ENCODE peak calls at places on chromosomes 11 and 22, in eight cellular contexts. One of them, this sample, is unnamed.

GRCh38 chr11:34531663-34532062 is 18.1 kb upstream of the ELF5 start:
- DNase-seq in sciatic nerve: no peak
- DNase-seq in COR-L47: no peak
- DNase-seq in NCI-H460: no peak
- DNase-seq in H9: no peak
- DNase-seq in stimulated activated CD8-positive, alpha-beta memory T cell treated with anti-CD3 and anti-CD28 coated beads, Interleukin-4, amount 100 ng/mL, for 1 hour: no peak
- DNase-seq in fibroblast of lung: no peak
- DNase-seq in esophagus squamous epithelium: no peak
- DNase-seq in this sample: no peak

GRCh38 chr11:108012139-108012725 is 3.5 kb downstream of the CUL5 start:
- DNase-seq in sciatic nerve: no peak
- DNase-seq in COR-L47: no peak
- DNase-seq in NCI-H460: no peak
- DNase-seq in H9: no peak
- DNase-seq in stimulated activated CD8-positive, alpha-beta memory T cell treated with anti-CD3 and anti-CD28 coated beads, Interleukin-4, amount 100 ng/mL, for 1 hour: no peak
- DNase-seq in fibroblast of lung: no peak
- DNase-seq in esophagus squamous epithelium: no peak
- DNase-seq in this sample: no peak

GRCh38 chr11:33197915-33198727 is 36.8 kb upstream of the CSTF3 start:
- DNase-seq in sciatic nerve: no peak
- DNase-seq in COR-L47: no peak
- DNase-seq in NCI-H460: no peak
- DNase-seq in H9: no peak
- DNase-seq in stimulated activated CD8-positive, alpha-beta memory T cell treated with anti-CD3 and anti-CD28 coated beads, Interleukin-4, amount 100 ng/mL, for 1 hour: no peak
- DNase-seq in fibroblast of lung: no peak
- DNase-seq in esophagus squamous epithelium: no peak
- DNase-seq in this sample: peak

GRCh38 chr11:16604784-16605439 is 133.5 kb upstream of the C11orf58 start:
- DNase-seq in sciatic nerve: peak
- DNase-seq in COR-L47: no peak
- DNase-seq in NCI-H460: no peak
- DNase-seq in H9: peak
- DNase-seq in stimulated activated CD8-positive, alpha-beta memory T cell treated with anti-CD3 and anti-CD28 coated beads, Interleukin-4, amount 100 ng/mL, for 1 hour: no peak
- DNase-seq in fibroblast of lung: peak
- DNase-seq in esophagus squamous epithelium: no peak
- DNase-seq in this sample: peak

GRCh38 chr22:49638001-49638400 is 189.7 kb downstream of the BRD1 start:
- DNase-seq in sciatic nerve: no peak
- DNase-seq in COR-L47: no peak
- DNase-seq in NCI-H460: no peak
- DNase-seq in H9: no peak
- DNase-seq in stimulated activated CD8-positive, alpha-beta memory T cell treated with anti-CD3 and anti-CD28 coated beads, Interleukin-4, amount 100 ng/mL, for 1 hour: no peak
- DNase-seq in fibroblast of lung: no peak
- DNase-seq in esophagus squamous epithelium: no peak
- DNase-seq in this sample: no peak

GRCh38 chr11:78181155-78181554 is 7.3 kb downstream of the KCTD21 start:
- DNase-seq in sciatic nerve: no peak
- DNase-seq in COR-L47: no peak
- DNase-seq in NCI-H460: no peak
- DNase-seq in H9: no peak
- DNase-seq in stimulated activated CD8-positive, alpha-beta memory T cell treated with anti-CD3 and anti-CD28 coated beads, Interleukin-4, amount 100 ng/mL, for 1 hour: no peak
- DNase-seq in fibroblast of lung: no peak
- DNase-seq in esophagus squamous epithelium: no peak
- DNase-seq in this sample: no peak

GRCh38 chr22:50208939-50209892 is 8.4 kb downstream of the SELENOO start:
- DNase-seq in sciatic nerve: peak
- DNase-seq in COR-L47: no peak
- DNase-seq in NCI-H460: no peak
- DNase-seq in H9: no peak
- DNase-seq in stimulated activated CD8-positive, alpha-beta memory T cell treated with anti-CD3 and anti-CD28 coated beads, Interleukin-4, amount 100 ng/mL, for 1 hour: no peak
- DNase-seq in fibroblast of lung: no peak
- DNase-seq in esophagus squamous epithelium: no peak
- DNase-seq in this sample: no peak

GRCh38 chr22:49934891-49935557 is 16.6 kb downstream of the CRELD2 start:
- DNase-seq in sciatic nerve: peak
- DNase-seq in COR-L47: peak
- DNase-seq in NCI-H460: peak
- DNase-seq in H9: peak
- DNase-seq in stimulated activated CD8-positive, alpha-beta memory T cell treated with anti-CD3 and anti-CD28 coated beads, Interleukin-4, amount 100 ng/mL, for 1 hour: peak
- DNase-seq in fibroblast of lung: peak
- DNase-seq in esophagus squamous epithelium: no peak
- DNase-seq in this sample: no peak

GRCh38 chr22:34379825-34380224 is 459.5 kb upstream of the LARGE1 start:
- DNase-seq in sciatic nerve: no peak
- DNase-seq in COR-L47: no peak
- DNase-seq in NCI-H460: no peak
- DNase-seq in H9: no peak
- DNase-seq in stimulated activated CD8-positive, alpha-beta memory T cell treated with anti-CD3 and anti-CD28 coated beads, Interleukin-4, amount 100 ng/mL, for 1 hour: no peak
- DNase-seq in fibroblast of lung: no peak
- DNase-seq in esophagus squamous epithelium: no peak
- DNase-seq in this sample: no peak

GRCh38 chr22:42091446-42091764 is 833 bp upstream of the NDUFA6 start:
- DNase-seq in sciatic nerve: no peak
- DNase-seq in COR-L47: no peak
- DNase-seq in NCI-H460: no peak
- DNase-seq in H9: no peak
- DNase-seq in stimulated activated CD8-positive, alpha-beta memory T cell treated with anti-CD3 and anti-CD28 coated beads, Interleukin-4, amount 100 ng/mL, for 1 hour: no peak
- DNase-seq in fibroblast of lung: no peak
- DNase-seq in esophagus squamous epithelium: no peak
- DNase-seq in this sample: no peak

GRCh38 chr11:116059909-116060308 is 555.7 kb upstream of the CADM1 start:
- DNase-seq in sciatic nerve: no peak
- DNase-seq in COR-L47: no peak
- DNase-seq in NCI-H460: no peak
- DNase-seq in H9: no peak
- DNase-seq in stimulated activated CD8-positive, alpha-beta memory T cell treated with anti-CD3 and anti-CD28 coated beads, Interleukin-4, amount 100 ng/mL, for 1 hour: no peak
- DNase-seq in fibroblast of lung: no peak
- DNase-seq in esophagus squamous epithelium: no peak
- DNase-seq in this sample: no peak

GRCh38 chr11:96204721-96205459 is 138.1 kb downstream of the MAML2 start:
- DNase-seq in sciatic nerve: no peak
- DNase-seq in COR-L47: peak
- DNase-seq in NCI-H460: no peak
- DNase-seq in H9: no peak
- DNase-seq in stimulated activated CD8-positive, alpha-beta memory T cell treated with anti-CD3 and anti-CD28 coated beads, Interleukin-4, amount 100 ng/mL, for 1 hour: no peak
- DNase-seq in fibroblast of lung: no peak
- DNase-seq in esophagus squamous epithelium: no peak
- DNase-seq in this sample: no peak

GRCh38 chr11:108278546-108278945 is 55.7 kb downstream of the ATM start:
- DNase-seq in sciatic nerve: no peak
- DNase-seq in COR-L47: no peak
- DNase-seq in NCI-H460: no peak
- DNase-seq in H9: peak
- DNase-seq in stimulated activated CD8-positive, alpha-beta memory T cell treated with anti-CD3 and anti-CD28 coated beads, Interleukin-4, amount 100 ng/mL, for 1 hour: no peak
- DNase-seq in fibroblast of lung: peak
- DNase-seq in esophagus squamous epithelium: no peak
- DNase-seq in this sample: peak

GRCh38 chr11:125987066-125987641 is 41.3 kb downstream of the VSIG10L2 start:
- DNase-seq in sciatic nerve: no peak
- DNase-seq in COR-L47: no peak
- DNase-seq in NCI-H460: no peak
- DNase-seq in H9: no peak
- DNase-seq in stimulated activated CD8-positive, alpha-beta memory T cell treated with anti-CD3 and anti-CD28 coated beads, Interleukin-4, amount 100 ng/mL, for 1 hour: no peak
- DNase-seq in fibroblast of lung: no peak
- DNase-seq in esophagus squamous epithelium: no peak
- DNase-seq in this sample: no peak

GRCh38 chr11:40125054-40125453 is 1334.4 kb downstream of the LRRC4C start:
- DNase-seq in sciatic nerve: no peak
- DNase-seq in COR-L47: no peak
- DNase-seq in NCI-H460: no peak
- DNase-seq in H9: no peak
- DNase-seq in stimulated activated CD8-positive, alpha-beta memory T cell treated with anti-CD3 and anti-CD28 coated beads, Interleukin-4, amount 100 ng/mL, for 1 hour: no peak
- DNase-seq in fibroblast of lung: peak
- DNase-seq in esophagus squamous epithelium: no peak
- DNase-seq in this sample: no peak

GRCh38 chr22:31739795-31740201 is 10.1 kb downstream of the PRR14L start:
- DNase-seq in sciatic nerve: no peak
- DNase-seq in COR-L47: no peak
- DNase-seq in NCI-H460: no peak
- DNase-seq in H9: no peak
- DNase-seq in stimulated activated CD8-positive, alpha-beta memory T cell treated with anti-CD3 and anti-CD28 coated beads, Interleukin-4, amount 100 ng/mL, for 1 hour: no peak
- DNase-seq in fibroblast of lung: no peak
- DNase-seq in esophagus squamous epithelium: no peak
- DNase-seq in this sample: no peak

GRCh38 chr22:48473202-48473601 is 1354.5 kb downstream of the BRD1 start:
- DNase-seq in sciatic nerve: no peak
- DNase-seq in COR-L47: no peak
- DNase-seq in NCI-H460: no peak
- DNase-seq in H9: peak
- DNase-seq in stimulated activated CD8-positive, alpha-beta memory T cell treated with anti-CD3 and anti-CD28 coated beads, Interleukin-4, amount 100 ng/mL, for 1 hour: no peak
- DNase-seq in fibroblast of lung: no peak
- DNase-seq in esophagus squamous epithelium: no peak
- DNase-seq in this sample: no peak

GRCh38 chr11:88131764-88132470 is 43.3 kb downstream of the RAB38 start:
- DNase-seq in sciatic nerve: no peak
- DNase-seq in COR-L47: no peak
- DNase-seq in NCI-H460: no peak
- DNase-seq in H9: no peak
- DNase-seq in stimulated activated CD8-positive, alpha-beta memory T cell treated with anti-CD3 and anti-CD28 coated beads, Interleukin-4, amount 100 ng/mL, for 1 hour: no peak
- DNase-seq in fibroblast of lung: no peak
- DNase-seq in esophagus squamous epithelium: no peak
- DNase-seq in this sample: no peak

GRCh38 chr11:10355257-10355661 is 50.4 kb downstream of the ADM start:
- DNase-seq in sciatic nerve: no peak
- DNase-seq in COR-L47: no peak
- DNase-seq in NCI-H460: no peak
- DNase-seq in H9: no peak
- DNase-seq in stimulated activated CD8-positive, alpha-beta memory T cell treated with anti-CD3 and anti-CD28 coated beads, Interleukin-4, amount 100 ng/mL, for 1 hour: no peak
- DNase-seq in fibroblast of lung: peak
- DNase-seq in esophagus squamous epithelium: no peak
- DNase-seq in this sample: no peak

GRCh38 chr11:1073261-1073724 is 1.4 kb upstream of the MUC2 start:
- DNase-seq in sciatic nerve: peak
- DNase-seq in COR-L47: no peak
- DNase-seq in NCI-H460: peak
- DNase-seq in H9: no peak
- DNase-seq in stimulated activated CD8-positive, alpha-beta memory T cell treated with anti-CD3 and anti-CD28 coated beads, Interleukin-4, amount 100 ng/mL, for 1 hour: no peak
- DNase-seq in fibroblast of lung: peak
- DNase-seq in esophagus squamous epithelium: no peak
- DNase-seq in this sample: no peak

GRCh38 chr22:22812031-22812905 is 75.3 kb upstream of the IGLL5 start:
- DNase-seq in sciatic nerve: no peak
- DNase-seq in COR-L47: no peak
- DNase-seq in NCI-H460: no peak
- DNase-seq in H9: no peak
- DNase-seq in stimulated activated CD8-positive, alpha-beta memory T cell treated with anti-CD3 and anti-CD28 coated beads, Interleukin-4, amount 100 ng/mL, for 1 hour: no peak
- DNase-seq in fibroblast of lung: no peak
- DNase-seq in esophagus squamous epithelium: no peak
- DNase-seq in this sample: no peak

GRCh38 chr11:22832315-22833041 is 2.9 kb upstream of the SVIP start:
- DNase-seq in sciatic nerve: no peak
- DNase-seq in COR-L47: no peak
- DNase-seq in NCI-H460: peak
- DNase-seq in H9: no peak
- DNase-seq in stimulated activated CD8-positive, alpha-beta memory T cell treated with anti-CD3 and anti-CD28 coated beads, Interleukin-4, amount 100 ng/mL, for 1 hour: no peak
- DNase-seq in fibroblast of lung: no peak
- DNase-seq in esophagus squamous epithelium: no peak
- DNase-seq in this sample: peak

GRCh38 chr11:27116684-27117083 is 76.1 kb downstream of the BBOX1 start:
- DNase-seq in sciatic nerve: no peak
- DNase-seq in COR-L47: peak
- DNase-seq in NCI-H460: no peak
- DNase-seq in H9: no peak
- DNase-seq in stimulated activated CD8-positive, alpha-beta memory T cell treated with anti-CD3 and anti-CD28 coated beads, Interleukin-4, amount 100 ng/mL, for 1 hour: no peak
- DNase-seq in fibroblast of lung: peak
- DNase-seq in esophagus squamous epithelium: no peak
- DNase-seq in this sample: no peak

GRCh38 chr11:88341852-88342251 is 4.3 kb upstream of the CTSC start:
- DNase-seq in sciatic nerve: no peak
- DNase-seq in COR-L47: no peak
- DNase-seq in NCI-H460: no peak
- DNase-seq in H9: peak
- DNase-seq in stimulated activated CD8-positive, alpha-beta memory T cell treated with anti-CD3 and anti-CD28 coated beads, Interleukin-4, amount 100 ng/mL, for 1 hour: no peak
- DNase-seq in fibroblast of lung: no peak
- DNase-seq in esophagus squamous epithelium: no peak
- DNase-seq in this sample: no peak

GRCh38 chr11:3001496-3001895 is 9.4 kb upstream of the NAP1L4 start:
- DNase-seq in sciatic nerve: peak
- DNase-seq in COR-L47: peak
- DNase-seq in NCI-H460: no peak
- DNase-seq in H9: no peak
- DNase-seq in stimulated activated CD8-positive, alpha-beta memory T cell treated with anti-CD3 and anti-CD28 coated beads, Interleukin-4, amount 100 ng/mL, for 1 hour: no peak
- DNase-seq in fibroblast of lung: peak
- DNase-seq in esophagus squamous epithelium: no peak
- DNase-seq in this sample: peak

GRCh38 chr11:48036011-48036410 is 55.7 kb downstream of the PTPRJ start:
- DNase-seq in sciatic nerve: no peak
- DNase-seq in COR-L47: no peak
- DNase-seq in NCI-H460: no peak
- DNase-seq in H9: no peak
- DNase-seq in stimulated activated CD8-positive, alpha-beta memory T cell treated with anti-CD3 and anti-CD28 coated beads, Interleukin-4, amount 100 ng/mL, for 1 hour: no peak
- DNase-seq in fibroblast of lung: peak
- DNase-seq in esophagus squamous epithelium: no peak
- DNase-seq in this sample: no peak

GRCh38 chr22:27242917-27243589 is 558.5 kb downstream of the MN1 start:
- DNase-seq in sciatic nerve: no peak
- DNase-seq in COR-L47: no peak
- DNase-seq in NCI-H460: no peak
- DNase-seq in H9: no peak
- DNase-seq in stimulated activated CD8-positive, alpha-beta memory T cell treated with anti-CD3 and anti-CD28 coated beads, Interleukin-4, amount 100 ng/mL, for 1 hour: no peak
- DNase-seq in fibroblast of lung: no peak
- DNase-seq in esophagus squamous epithelium: no peak
- DNase-seq in this sample: no peak

GRCh38 chr11:46611526-46612304 is 5.3 kb downstream of the HARBI1 start:
- DNase-seq in sciatic nerve: no peak
- DNase-seq in COR-L47: no peak
- DNase-seq in NCI-H460: no peak
- DNase-seq in H9: no peak
- DNase-seq in stimulated activated CD8-positive, alpha-beta memory T cell treated with anti-CD3 and anti-CD28 coated beads, Interleukin-4, amount 100 ng/mL, for 1 hour: no peak
- DNase-seq in fibroblast of lung: no peak
- DNase-seq in esophagus squamous epithelium: no peak
- DNase-seq in this sample: peak

GRCh38 chr11:128632151-128632791 is 44.9 kb upstream of the ETS1 start:
- DNase-seq in sciatic nerve: no peak
- DNase-seq in COR-L47: peak
- DNase-seq in NCI-H460: peak
- DNase-seq in H9: peak
- DNase-seq in stimulated activated CD8-positive, alpha-beta memory T cell treated with anti-CD3 and anti-CD28 coated beads, Interleukin-4, amount 100 ng/mL, for 1 hour: no peak
- DNase-seq in fibroblast of lung: peak
- DNase-seq in esophagus squamous epithelium: no peak
- DNase-seq in this sample: no peak

GRCh38 chr11:14623036-14623435 is 20.6 kb upstream of the PDE3B start:
- DNase-seq in sciatic nerve: no peak
- DNase-seq in COR-L47: no peak
- DNase-seq in NCI-H460: no peak
- DNase-seq in H9: no peak
- DNase-seq in stimulated activated CD8-positive, alpha-beta memory T cell treated with anti-CD3 and anti-CD28 coated beads, Interleukin-4, amount 100 ng/mL, for 1 hour: no peak
- DNase-seq in fibroblast of lung: no peak
- DNase-seq in esophagus squamous epithelium: no peak
- DNase-seq in this sample: no peak

GRCh38 chr11:79291948-79292347 is 148.9 kb downstream of the TENM4 start:
- DNase-seq in sciatic nerve: no peak
- DNase-seq in COR-L47: no peak
- DNase-seq in NCI-H460: no peak
- DNase-seq in H9: no peak
- DNase-seq in stimulated activated CD8-positive, alpha-beta memory T cell treated with anti-CD3 and anti-CD28 coated beads, Interleukin-4, amount 100 ng/mL, for 1 hour: no peak
- DNase-seq in fibroblast of lung: no peak
- DNase-seq in esophagus squamous epithelium: no peak
- DNase-seq in this sample: no peak

GRCh38 chr22:48807155-48807554 is 1020.5 kb downstream of the BRD1 start:
- DNase-seq in sciatic nerve: no peak
- DNase-seq in COR-L47: no peak
- DNase-seq in NCI-H460: no peak
- DNase-seq in H9: no peak
- DNase-seq in stimulated activated CD8-positive, alpha-beta memory T cell treated with anti-CD3 and anti-CD28 coated beads, Interleukin-4, amount 100 ng/mL, for 1 hour: no peak
- DNase-seq in fibroblast of lung: peak
- DNase-seq in esophagus squamous epithelium: no peak
- DNase-seq in this sample: peak

GRCh38 chr11:64609436-64610047 is 18.5 kb downstream of the SLC22A12 start:
- DNase-seq in sciatic nerve: no peak
- DNase-seq in COR-L47: no peak
- DNase-seq in NCI-H460: no peak
- DNase-seq in H9: no peak
- DNase-seq in stimulated activated CD8-positive, alpha-beta memory T cell treated with anti-CD3 and anti-CD28 coated beads, Interleukin-4, amount 100 ng/mL, for 1 hour: no peak
- DNase-seq in fibroblast of lung: no peak
- DNase-seq in esophagus squamous epithelium: no peak
- DNase-seq in this sample: no peak

GRCh38 chr11:5210376-5210885 is 9.9 kb upstream of the OR51V1 start:
- DNase-seq in sciatic nerve: no peak
- DNase-seq in COR-L47: no peak
- DNase-seq in NCI-H460: no peak
- DNase-seq in H9: no peak
- DNase-seq in stimulated activated CD8-positive, alpha-beta memory T cell treated with anti-CD3 and anti-CD28 coated beads, Interleukin-4, amount 100 ng/mL, for 1 hour: no peak
- DNase-seq in fibroblast of lung: no peak
- DNase-seq in esophagus squamous epithelium: no peak
- DNase-seq in this sample: no peak

This sample was measured in pons.